ENCODE peak calls at places on chromosomes 16 and 17, in four cellular contexts. F, W, Z and K are unnamed samples.

GRCh38 chr17:35731239-35731931 is at the start of gene RASL10B:
- DNase-seq in F (peak), W (peak), Z (no peak), K (peak)

GRCh38 chr16:57865746-57866528 is 63.6 kb upstream of the KIFC3 start:
- DNase-seq in F (no peak), W (no peak), Z (no peak), K (no peak)

GRCh38 chr16:49930841-49931240 is 74.9 kb upstream of the ZNF423 start:
- DNase-seq in F (no peak), W (no peak), Z (no peak), K (no peak)

GRCh38 chr17:67628580-67629013 is 89.1 kb upstream of the NOL11 start:
- DNase-seq in F (peak), W (no peak), Z (no peak), K (peak)

GRCh38 chr16:46607529-46607928 is 13.7 kb downstream of the SHCBP1 start:
- DNase-seq in F (peak), W (peak), Z (no peak), K (no peak)

GRCh38 chr17:79621151-79621940 is 10.5 kb upstream of the RBFOX3 start:
- DNase-seq in F (no peak), W (no peak), Z (no peak), K (peak)

GRCh38 chr16:83813818-83814653 is 6.3 kb downstream of the HSBP1 start:
- DNase-seq in F (peak), W (no peak), Z (no peak), K (no peak)

GRCh38 chr17:64470676-64471075 is 21.8 kb downstream of the MILR1 start:
- DNase-seq in F (no peak), W (no peak), Z (no peak), K (no peak)

GRCh38 chr17:76700290-76700626 is 10.5 kb downstream of the MXRA7 start:
- DNase-seq in F (no peak), W (no peak), Z (no peak), K (no peak)

GRCh38 chr17:56652608-56653007 is 59.1 kb downstream of the NOG start:
- DNase-seq in F (no peak), W (no peak), Z (no peak), K (no peak)

GRCh38 chr16:69187387-69187890 is 475 bp downstream of the SNTB2 start:
- DNase-seq in F (no peak), W (peak), Z (no peak), K (peak)

GRCh38 chr16:24988137-24988535 is 27.0 kb downstream of the ARHGAP17 start:
- DNase-seq in F (no peak), W (no peak), Z (no peak), K (no peak)

GRCh38 chr16:56119138-56119537 is 72.2 kb upstream of the GNAO1 start:
- DNase-seq in F (no peak), W (no peak), Z (peak), K (no peak)

GRCh38 chr17:78484300-78485159 is 92.7 kb downstream of the DNAH17 start:
- DNase-seq in F (no peak), W (peak), Z (no peak), K (peak)

GRCh38 chr16:49492090-49492801 is 118.6 kb downstream of the C16orf78 start:
- DNase-seq in F (no peak), W (peak), Z (no peak), K (peak)

GRCh38 chr16:75263963-75264445 is 12.6 kb upstream of the BCAR1 start:
- DNase-seq in F (no peak), W (no peak), Z (no peak), K (no peak)

GRCh38 chr16:12289175-12290063 is 312.9 kb downstream of the SNX29 start:
- DNase-seq in F (peak), W (no peak), Z (no peak), K (no peak)

GRCh38 chr16:75787421-75787820 is 61.1 kb upstream of the CPHXL start:
- DNase-seq in F (no peak), W (no peak), Z (no peak), K (no peak)

GRCh38 chr17:44105941-44106340 is 17.5 kb downstream of the HDAC5 start:
- DNase-seq in F (no peak), W (no peak), Z (no peak), K (no peak)

GRCh38 chr17:71522383-71522782 is 598.4 kb upstream of the SOX9 start:
- DNase-seq in F (no peak), W (no peak), Z (no peak), K (no peak)

GRCh38 chr16:67562526-67562917 is at the start of gene CTCF:
- DNase-seq in F (peak), W (peak), Z (no peak), K (peak)

GRCh38 chr17:7932483-7932891 is 481 bp downstream of the CNTROB start:
- DNase-seq in F (peak), W (no peak), Z (no peak), K (peak)

GRCh38 chr17:32261937-32262510 is 3.6 kb upstream of the RHBDL3 start:
- DNase-seq in F (no peak), W (no peak), Z (no peak), K (no peak)

GRCh38 chr16:80580109-80580832 is 39.5 kb downstream of the DYNLRB2 start:
- DNase-seq in F (no peak), W (no peak), Z (peak), K (no peak)

GRCh38 chr17:78764871-78765270 is 17.2 kb downstream of the CYTH1 start:
- DNase-seq in F (no peak), W (no peak), Z (no peak), K (no peak)

GRCh38 chr16:22313876-22314470 is 16.8 kb downstream of the POLR3E start:
- DNase-seq in F (no peak), W (no peak), Z (no peak), K (no peak)

GRCh38 chr17:67546578-67547527 is 169.8 kb downstream of the PITPNC1 start:
- DNase-seq in F (no peak), W (no peak), Z (no peak), K (peak)

GRCh38 chr17:49555495-49556018 is 20.1 kb upstream of the NXPH3 start:
- DNase-seq in F (no peak), W (no peak), Z (no peak), K (no peak)

DNA sequence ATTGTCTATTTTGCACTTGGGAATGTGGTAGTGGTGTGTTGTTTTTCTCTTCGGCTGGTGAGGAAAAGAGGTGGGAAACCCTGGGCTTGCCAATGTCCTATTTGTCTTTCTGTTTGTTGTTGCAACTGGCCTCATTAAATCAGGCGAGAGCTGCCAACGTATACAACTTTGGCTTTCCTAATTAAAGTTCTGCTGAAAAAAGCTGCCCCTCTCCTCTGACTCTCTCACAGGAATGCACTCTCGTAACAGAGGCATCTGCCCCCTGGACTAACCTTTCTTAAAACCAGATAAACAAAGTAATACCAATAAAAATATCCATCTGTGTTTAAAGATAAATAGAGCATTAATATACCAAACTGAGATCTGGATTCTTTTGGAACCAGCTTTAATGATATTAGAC is 7.8 kb downstream of the CDRT15 start:
- DNase-seq in F (no peak), W (no peak), Z (no peak), K (no peak)
- TF ChIP-seq ATF3 in F (no peak), W (no peak), Z (no peak), K (no peak)

DNA sequence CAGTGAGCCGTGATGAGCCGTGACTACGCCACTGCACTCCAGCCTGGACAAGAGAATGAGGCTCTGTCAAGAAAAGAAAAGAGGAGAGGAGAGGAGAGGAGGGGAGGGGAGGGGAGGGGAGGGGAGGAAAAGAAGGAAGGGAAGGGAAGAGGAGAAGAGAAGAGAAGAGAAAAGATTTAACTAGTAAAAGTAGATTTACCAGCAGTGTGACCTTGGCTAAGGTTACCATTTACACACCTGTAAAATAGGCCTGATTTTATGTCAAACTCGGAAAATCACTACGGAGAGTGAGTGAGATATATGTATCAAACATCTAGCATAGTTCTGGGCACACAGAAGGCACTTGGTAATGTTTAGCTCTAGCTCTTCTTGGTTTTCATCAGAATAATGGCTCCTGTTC is 109.2 kb downstream of the LYRM1 start:
- DNase-seq in F (no peak), W (no peak), Z (no peak), K (no peak)
- TF ChIP-seq CREM in F (no peak), W (no peak), Z (no peak), K (no peak)

GRCh38 chr16:73213761-73214480 is 166.0 kb upstream of the ZFHX3 start:
- DNase-seq in F (no peak), W (no peak), Z (no peak), K (no peak)
- TF ChIP-seq ATF3 in F (no peak), W (no peak), Z (no peak), K (no peak)

GRCh38 chr16:30541502-30542329 is 7.1 kb upstream of the ZNF747 start:
- DNase-seq in F (peak), W (peak), Z (no peak), K (no peak)
- TF ChIP-seq CREM in F (no peak), W (peak), Z (no peak), K (no peak)

GRCh38 chr17:16652847-16653366 is 743 bp downstream of the ZNF624 start:
- DNase-seq in F (no peak), W (no peak), Z (no peak), K (no peak)
- TF ChIP-seq ATF3 in F (no peak), W (no peak), Z (no peak), K (no peak)

GRCh38 chr17:53749178-53749577 is 73.5 kb upstream of the KIF2B start:
- DNase-seq in F (no peak), W (peak), Z (no peak), K (no peak)
- TF ChIP-seq CREM in F (no peak), W (no peak), Z (no peak), K (no peak)